ENCODE peak calls at places on chromosomes 1 and 21, in eight cellular contexts. I, F, C, R, J, M, V and U are unnamed samples. For H3K9me3, the result is how much of the 10 kb centered on the place peaks cover.

GRCh38 chr21:28605138-28605537 is 387.5 kb downstream of the LTN1 start:
- DNase-seq in I (no peak), F (peak), C (no peak), R (no peak), J (no peak), M (no peak), V (no peak), U (peak)

GRCh38 chr1:85374160-85374559 is 90.8 kb downstream of the DDAH1 start:
- DNase-seq in I (peak), F (no peak), C (no peak), R (no peak), J (no peak), M (no peak), V (no peak), U (no peak)

GRCh38 chr1:21547876-21548275 is 38.7 kb downstream of the ALPL start:
- DNase-seq in I (no peak), F (no peak), C (no peak), R (no peak), J (no peak), M (no peak), V (no peak), U (no peak)

GRCh38 chr1:242651817-242652216 is 127.3 kb upstream of the PLD5 start:
- DNase-seq in I (peak), F (no peak), C (no peak), R (no peak), J (no peak), M (no peak), V (no peak), U (no peak)

GRCh38 chr1:206856674-206857464 is 8.6 kb upstream of the IL20 start:
- DNase-seq in I (no peak), F (no peak), C (no peak), R (no peak), J (no peak), M (no peak), V (no peak), U (peak)

GRCh38 chr21:30714436-30714835 is 4.1 kb downstream of the KRTAP21-3 start:
- DNase-seq in I (peak), F (no peak), C (no peak), R (no peak), J (no peak), M (no peak), V (no peak), U (no peak)

GRCh38 chr1:75171876-75172275 is 37.7 kb downstream of the LHX8 start:
- DNase-seq in I (no peak), F (no peak), C (no peak), R (no peak), J (no peak), M (no peak), V (no peak), U (no peak)

GRCh38 chr1:7683521-7683920 is 87.6 kb upstream of the VAMP3 start:
- DNase-seq in I (no peak), F (no peak), C (no peak), R (no peak), J (no peak), M (no peak), V (peak), U (no peak)

GRCh38 chr1:53722025-53722424 is 16.9 kb downstream of the GLIS1 start:
- DNase-seq in I (no peak), F (no peak), C (no peak), R (no peak), J (no peak), M (no peak), V (no peak), U (no peak)

GRCh38 chr1:115082949-115083348 is 6.4 kb downstream of the TSPAN2 start:
- DNase-seq in I (no peak), F (no peak), C (no peak), R (no peak), J (no peak), M (no peak), V (no peak), U (no peak)

DNA sequence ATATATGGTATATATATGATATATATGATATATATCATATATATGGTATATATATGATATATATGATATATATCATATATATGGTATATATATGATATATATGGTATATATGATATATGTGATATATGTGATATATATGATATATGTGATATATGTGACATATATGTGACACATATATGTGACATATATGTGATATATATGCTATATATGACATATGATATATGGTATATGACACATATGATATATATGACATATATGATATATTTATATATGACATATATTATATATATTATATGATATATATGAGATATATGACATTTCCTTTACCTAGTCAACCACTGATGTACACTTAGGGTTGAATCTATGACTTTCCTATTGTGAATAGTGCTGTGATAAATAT is 36.1 kb upstream of the EEIG2 start:
- DNase-seq in I (no peak), F (no peak), C (no peak), R (no peak), J (no peak), M (no peak), V (no peak), U (no peak)
- H3K9me3 ChIP-seq in I (under half), F (under half), C (under half), R (under half), J (under half), M (under half), V (under half), U (under half)

DNA sequence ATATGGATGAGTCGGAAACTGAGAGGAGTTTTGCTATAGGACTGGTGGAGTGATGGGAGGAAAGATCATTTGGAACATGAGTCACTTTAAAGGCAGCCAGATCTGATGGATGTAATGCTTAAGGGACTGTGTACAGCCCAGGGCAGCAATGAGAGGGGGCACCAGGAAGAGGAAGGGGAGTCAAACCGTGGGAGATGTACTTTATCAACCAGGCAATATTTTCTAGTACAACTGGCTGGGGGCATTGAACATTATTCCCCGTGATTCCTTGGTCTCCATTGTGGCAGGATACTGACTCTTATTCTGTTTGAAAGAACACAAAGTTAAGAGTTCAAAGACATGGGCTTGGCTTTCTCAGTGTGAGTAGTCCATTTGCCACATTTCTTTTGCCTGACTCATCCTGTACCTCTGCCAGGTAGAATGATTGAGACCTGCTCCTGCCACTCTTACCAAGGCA is 268.2 kb upstream of the NR5A2 start:
- DNase-seq in I (peak), F (no peak), C (no peak), R (no peak), J (no peak), M (no peak), V (no peak), U (no peak)
- H3K9me3 ChIP-seq in I (under half), F (under half), C (under half), R (under half), J (under half), M (under half), V (under half), U (under half)

GRCh38 chr1:248625971-248626370 is 8.9 kb downstream of the OR2T11 start:
- DNase-seq in I (no peak), F (no peak), C (no peak), R (no peak), J (no peak), M (no peak), V (no peak), U (no peak)
- H3K9me3 ChIP-seq in I (under half), F (under half), C (under half), R (under half), J (under half), M (under half), V (under half), U (under half)

DNA sequence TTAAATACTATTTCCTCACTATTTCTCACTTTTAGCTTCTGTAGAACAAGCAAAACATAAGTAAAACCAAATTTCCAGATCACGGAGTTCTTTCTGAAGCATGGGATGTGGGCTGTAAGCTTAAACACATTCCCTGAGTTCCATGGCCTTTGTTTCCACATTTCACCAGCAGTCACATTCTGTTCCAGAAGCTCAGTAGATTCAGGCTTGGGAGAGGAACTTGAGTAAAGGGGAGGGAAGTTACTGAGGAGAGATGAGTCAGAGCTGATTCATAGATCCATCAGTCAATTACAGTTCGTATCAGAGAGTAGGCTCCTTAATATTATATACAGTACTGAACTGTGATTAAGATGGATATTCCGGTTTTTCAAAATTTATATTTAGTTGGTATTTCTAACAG is 614.2 kb downstream of the NCAM2 start:
- DNase-seq in I (no peak), F (no peak), C (no peak), R (no peak), J (no peak), M (no peak), V (no peak), U (no peak)
- H3K9me3 ChIP-seq in I (under half), F (under half), C (under half), R (under half), J (under half), M (under half), V (under half), U (under half)